ENCODE peak calls at places on chromosomes 7 and 10, in six cellular contexts. One of them, this sample, is unnamed.

GRCh38 chr7:155744931-155745683 is 67.2 kb downstream of the SHH start:
- DNase-seq in prostate gland: no peak
- DNase-seq in adrenal gland: peak; percentile 42
- DNase-seq in body of pancreas: no peak
- DNase-seq in NB4: no peak
- DNase-seq in A549: no peak
- DNase-seq in this sample: no peak

GRCh38 chr7:99997545-99998137 is 17.8 kb upstream of the ZKSCAN1 start:
- DNase-seq in body of pancreas: peak; percentile 64
- DNase-seq in A549: no peak
- DNase-seq in prostate gland: peak; percentile 35
- DNase-seq in adrenal gland: no peak
- DNase-seq in NB4: no peak
- DNase-seq in this sample: no peak

GRCh38 chr7:125445901-125446300 is 516.3 kb upstream of the POT1 start:
- DNase-seq in adrenal gland: no peak
- DNase-seq in NB4: no peak
- DNase-seq in prostate gland: no peak
- DNase-seq in A549: no peak
- DNase-seq in body of pancreas: no peak
- DNase-seq in this sample: no peak

GRCh38 chr10:37634351-37634880 is 223.0 kb downstream of the ZNF248 start:
- DNase-seq in prostate gland: no peak
- DNase-seq in NB4: no peak
- DNase-seq in A549: no peak
- DNase-seq in adrenal gland: no peak
- DNase-seq in body of pancreas: no peak
- DNase-seq in this sample: no peak

GRCh38 chr10:99593312-99593711 is 26.9 kb downstream of the SLC25A28 start:
- DNase-seq in prostate gland: no peak
- DNase-seq in adrenal gland: no peak
- DNase-seq in NB4: no peak
- DNase-seq in A549: no peak
- DNase-seq in body of pancreas: peak; percentile 18
- DNase-seq in this sample: no peak

GRCh38 chr10:63268139-63268797 is 135.1 kb downstream of the NRBF2 start:
- DNase-seq in adrenal gland: no peak
- DNase-seq in prostate gland: no peak
- DNase-seq in NB4: peak; percentile 45
- DNase-seq in A549: no peak
- DNase-seq in body of pancreas: no peak
- DNase-seq in this sample: no peak

GRCh38 chr10:929965-930364 is 1.5 kb downstream of the LARP4B start:
- DNase-seq in prostate gland: no peak
- DNase-seq in adrenal gland: no peak
- DNase-seq in NB4: peak; percentile 81
- DNase-seq in A549: no peak
- DNase-seq in body of pancreas: no peak
- DNase-seq in this sample: no peak

GRCh38 chr7:129489491-129489890 is 12.8 kb upstream of the SMKR1 start:
- DNase-seq in body of pancreas: no peak
- DNase-seq in NB4: no peak
- DNase-seq in prostate gland: no peak
- DNase-seq in adrenal gland: no peak
- DNase-seq in A549: no peak
- DNase-seq in this sample: no peak

GRCh38 chr10:122648599-122649428 is 50.8 kb downstream of the C10orf120 start:
- DNase-seq in adrenal gland: peak; percentile 25
- DNase-seq in body of pancreas: peak; percentile 80
- DNase-seq in A549: peak; percentile 30
- DNase-seq in NB4: peak; percentile 58
- DNase-seq in prostate gland: peak; percentile 54
- DNase-seq in this sample: no peak

GRCh38 chr10:103534621-103535498 is 41.4 kb downstream of the NEURL1 start:
- DNase-seq in body of pancreas: no peak
- DNase-seq in adrenal gland: no peak
- DNase-seq in A549: no peak
- DNase-seq in NB4: no peak
- DNase-seq in prostate gland: no peak
- DNase-seq in this sample: no peak

GRCh38 chr10:32244011-32244410 is 102.9 kb downstream of the EPC1 start:
- DNase-seq in A549: no peak
- DNase-seq in body of pancreas: no peak
- DNase-seq in prostate gland: no peak
- DNase-seq in NB4: no peak
- DNase-seq in adrenal gland: no peak
- DNase-seq in this sample: no peak

GRCh38 chr7:92634924-92635519 is 44.8 kb upstream of the FAM133B start:
- DNase-seq in adrenal gland: no peak
- DNase-seq in body of pancreas: no peak
- DNase-seq in prostate gland: no peak
- DNase-seq in NB4: peak; percentile 72
- DNase-seq in A549: no peak
- DNase-seq in this sample: no peak

GRCh38 chr10:102555781-102556328 is 52.1 kb downstream of the SUFU start:
- DNase-seq in A549: no peak
- DNase-seq in adrenal gland: peak; percentile 75
- DNase-seq in prostate gland: peak; percentile 57
- DNase-seq in body of pancreas: no peak
- DNase-seq in NB4: peak; percentile 53
- DNase-seq in this sample: peak; percentile 55

GRCh38 chr7:20798694-20799121 is 12.0 kb upstream of the SP8 start:
- DNase-seq in NB4: no peak
- DNase-seq in body of pancreas: no peak
- DNase-seq in A549: no peak
- DNase-seq in prostate gland: no peak
- DNase-seq in adrenal gland: no peak
- DNase-seq in this sample: no peak

GRCh38 chr10:28072573-28072972 is 73.7 kb upstream of the ODAD2 start:
- DNase-seq in prostate gland: no peak
- DNase-seq in adrenal gland: no peak
- DNase-seq in body of pancreas: no peak
- DNase-seq in A549: no peak
- DNase-seq in NB4: no peak
- DNase-seq in this sample: no peak

GRCh38 chr10:8544500-8544899 is 490.0 kb downstream of the GATA3 start:
- DNase-seq in body of pancreas: no peak
- DNase-seq in adrenal gland: no peak
- DNase-seq in A549: no peak
- DNase-seq in NB4: no peak
- DNase-seq in prostate gland: no peak
- DNase-seq in this sample: no peak

GRCh38 chr7:29398011-29398410 is 165.6 kb upstream of the PRR15 start:
- DNase-seq in adrenal gland: no peak
- DNase-seq in body of pancreas: no peak
- DNase-seq in A549: no peak
- DNase-seq in prostate gland: no peak
- DNase-seq in NB4: no peak
- DNase-seq in this sample: no peak

GRCh38 chr10:102004376-102004775 is 51.6 kb downstream of the ARMH3 start:
- DNase-seq in body of pancreas: no peak
- DNase-seq in A549: no peak
- DNase-seq in NB4: peak; percentile 39
- DNase-seq in prostate gland: no peak
- DNase-seq in adrenal gland: no peak
- DNase-seq in this sample: no peak

DNA sequence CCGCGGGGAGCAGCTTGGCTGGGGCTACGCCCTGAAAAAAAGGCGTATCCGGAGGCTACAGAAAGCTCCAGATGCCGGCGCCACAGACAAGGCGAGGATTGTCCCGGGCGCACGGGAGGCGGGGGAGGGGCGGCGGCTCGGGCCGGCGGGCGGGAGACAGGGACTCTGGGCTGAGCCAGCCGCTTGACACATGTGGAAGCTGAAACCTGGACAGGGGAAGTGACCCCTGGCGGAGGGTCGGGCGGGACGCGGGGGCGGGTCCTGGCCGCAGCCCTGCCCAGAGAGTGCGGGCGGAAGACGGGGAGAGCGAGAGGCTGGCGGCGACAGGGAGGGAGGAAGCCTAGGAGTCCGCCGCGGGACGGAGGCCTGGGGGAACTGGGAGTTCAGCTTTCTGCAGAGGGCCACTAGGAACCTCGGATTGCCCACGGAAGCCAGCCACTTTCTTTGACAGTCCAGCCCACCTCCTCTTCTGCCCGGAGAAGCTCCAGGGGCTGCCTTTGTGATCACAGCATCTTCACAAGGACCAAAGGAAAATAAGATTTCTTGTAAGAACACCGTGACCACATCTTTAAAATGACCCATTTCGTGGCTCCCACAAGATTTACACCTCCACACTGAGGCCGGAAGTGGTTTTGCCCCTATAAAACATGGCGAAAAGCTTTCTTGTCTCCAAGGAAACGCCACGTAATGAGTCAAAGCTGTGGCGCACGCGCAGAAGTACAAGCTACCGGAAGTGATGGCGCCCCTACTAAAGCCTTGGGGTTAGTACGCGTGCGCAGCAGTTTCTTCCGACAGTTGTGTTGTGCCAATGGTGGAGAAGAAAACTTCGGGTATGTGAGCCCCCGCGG is at the start of the genes PLOD3 and ZNHIT1:
- DNase-seq in body of pancreas: peak; percentile 99
- DNase-seq in A549: peak; percentile 100
- DNase-seq in NB4: peak; percentile 99
- DNase-seq in adrenal gland: peak; percentile 97
- DNase-seq in prostate gland: peak; percentile 97
- DNase-seq in this sample: no peak
- TF ChIP-seq POLR2A in body of pancreas: peak; percentile 70
- TF ChIP-seq POLR2A in A549: peak; percentile 73
- TF ChIP-seq POLR2A in NB4: peak; percentile 69
- TF ChIP-seq POLR2A in adrenal gland: peak; percentile 52
- TF ChIP-seq POLR2A in prostate gland: peak; percentile 20
- TF ChIP-seq POLR2A in this sample: peak; percentile 3

GRCh38 chr10:71614946-71615345 is 104.6 kb downstream of the C10orf105 start:
- DNase-seq in NB4: no peak
- DNase-seq in body of pancreas: no peak
- DNase-seq in A549: no peak
- DNase-seq in adrenal gland: no peak
- DNase-seq in prostate gland: peak; percentile 25
- DNase-seq in this sample: no peak

GRCh38 chr10:71618598-71618997 is 101.0 kb downstream of the C10orf105 start:
- DNase-seq in body of pancreas: no peak
- DNase-seq in A549: no peak
- DNase-seq in prostate gland: no peak
- DNase-seq in NB4: no peak
- DNase-seq in adrenal gland: no peak
- DNase-seq in this sample: no peak

GRCh38 chr10:71618176-71618575 is 101.4 kb downstream of the C10orf105 start:
- DNase-seq in A549: no peak
- DNase-seq in NB4: no peak
- DNase-seq in prostate gland: no peak
- DNase-seq in adrenal gland: no peak
- DNase-seq in body of pancreas: no peak
- DNase-seq in this sample: no peak

GRCh38 chr10:71615538-71616329 is 103.8 kb downstream of the C10orf105 start:
- DNase-seq in A549: no peak
- DNase-seq in prostate gland: no peak
- DNase-seq in body of pancreas: no peak
- DNase-seq in adrenal gland: no peak
- DNase-seq in NB4: no peak
- DNase-seq in this sample: no peak

GRCh38 chr10:71616817-71617654 is 102.5 kb downstream of the C10orf105 start:
- DNase-seq in A549: no peak
- DNase-seq in adrenal gland: no peak
- DNase-seq in body of pancreas: no peak
- DNase-seq in prostate gland: no peak
- DNase-seq in NB4: no peak
- DNase-seq in this sample: no peak
- TF ChIP-seq POLR2A in A549: no peak
- TF ChIP-seq POLR2A in adrenal gland: no peak
- TF ChIP-seq POLR2A in body of pancreas: no peak
- TF ChIP-seq POLR2A in prostate gland: no peak
- TF ChIP-seq POLR2A in NB4: no peak
- TF ChIP-seq POLR2A in this sample: no peak

GRCh38 chr7:44065431-44066110 is at the start of gene PGAM2:
- DNase-seq in adrenal gland: no peak
- DNase-seq in prostate gland: no peak
- DNase-seq in NB4: peak; percentile 60
- DNase-seq in A549: no peak
- DNase-seq in body of pancreas: peak; percentile 42
- DNase-seq in this sample: no peak
- TF ChIP-seq POLR2A in adrenal gland: no peak
- TF ChIP-seq POLR2A in prostate gland: no peak
- TF ChIP-seq POLR2A in NB4: no peak
- TF ChIP-seq POLR2A in A549: peak; percentile 7
- TF ChIP-seq POLR2A in body of pancreas: no peak
- TF ChIP-seq POLR2A in this sample: no peak

GRCh38 chr7:73557108-73557396 is 438 bp downstream of the BCL7B start:
- DNase-seq in NB4: peak; percentile 98
- DNase-seq in A549: peak; percentile 93
- DNase-seq in adrenal gland: peak; percentile 95
- DNase-seq in prostate gland: peak; percentile 91
- DNase-seq in body of pancreas: peak; percentile 96
- DNase-seq in this sample: peak; percentile 95

GRCh38 chr7:73557397-73558257 is at the start of gene BCL7B:
- DNase-seq in prostate gland: peak; percentile 49
- DNase-seq in adrenal gland: peak; percentile 61
- DNase-seq in A549: peak; percentile 97
- DNase-seq in NB4: peak; percentile 84
- DNase-seq in body of pancreas: peak; percentile 79
- DNase-seq in this sample: peak; percentile 89

GRCh38 chr7:73560035-73560835 is 2.7 kb upstream of the BCL7B start:
- DNase-seq in adrenal gland: peak; percentile 81
- DNase-seq in NB4: peak; percentile 79
- DNase-seq in prostate gland: no peak
- DNase-seq in body of pancreas: no peak
- DNase-seq in A549: peak; percentile 62
- DNase-seq in this sample: no peak

GRCh38 chr7:73555411-73555982 is 2.0 kb downstream of the BCL7B start:
- DNase-seq in prostate gland: no peak
- DNase-seq in adrenal gland: no peak
- DNase-seq in NB4: no peak
- DNase-seq in A549: no peak
- DNase-seq in body of pancreas: no peak
- DNase-seq in this sample: no peak

DNA sequence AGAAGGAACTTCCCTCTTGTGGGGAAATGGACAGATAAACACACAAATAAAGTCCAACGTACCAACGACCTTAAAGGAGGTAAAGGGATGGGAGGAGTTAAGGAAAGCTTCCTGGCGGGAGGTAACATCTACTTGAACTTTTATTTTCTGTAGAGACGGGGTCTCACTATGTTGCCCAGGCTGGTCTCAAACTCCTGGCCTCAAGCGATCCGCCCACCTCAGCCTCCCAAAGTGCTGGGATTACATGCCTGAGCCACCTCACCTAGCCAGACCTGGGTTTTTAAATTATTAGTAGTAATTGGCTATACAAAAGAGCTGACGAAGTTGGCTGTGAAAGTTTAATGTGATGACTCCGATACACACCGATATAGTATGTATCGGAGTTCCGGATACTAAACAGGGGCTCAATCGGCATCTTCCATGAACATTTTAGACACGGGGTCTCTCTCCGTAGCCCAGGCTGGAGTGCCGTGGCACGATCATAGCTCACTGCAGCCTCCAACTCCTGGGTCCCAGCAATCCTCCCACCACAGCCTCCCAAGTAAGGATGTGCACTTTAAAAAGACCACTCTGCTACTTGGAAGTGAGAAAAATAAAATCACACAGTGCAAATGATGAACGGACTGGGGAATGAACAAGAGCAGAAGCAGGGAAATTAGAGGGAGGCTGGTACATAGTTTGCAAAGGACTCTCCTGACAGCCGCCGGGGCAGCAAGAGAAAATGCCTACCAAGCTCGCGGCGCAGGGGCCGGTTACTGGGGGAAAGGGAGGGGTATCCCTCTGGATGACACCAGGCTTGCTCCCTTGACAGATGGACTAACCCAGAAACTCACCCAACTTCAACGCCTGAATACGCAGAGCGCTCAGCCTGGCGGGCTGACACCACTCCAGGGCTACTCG is 1.0 kb downstream of the BCL7B start:
- DNase-seq in prostate gland: no peak
- DNase-seq in A549: no peak
- DNase-seq in adrenal gland: no peak
- DNase-seq in body of pancreas: no peak
- DNase-seq in NB4: no peak
- DNase-seq in this sample: no peak
- TF ChIP-seq POLR2A in prostate gland: peak; percentile 48
- TF ChIP-seq POLR2A in A549: no peak
- TF ChIP-seq POLR2A in adrenal gland: peak; percentile 79
- TF ChIP-seq POLR2A in body of pancreas: peak; percentile 59
- TF ChIP-seq POLR2A in NB4: no peak
- TF ChIP-seq POLR2A in this sample: no peak

This sample was measured in vagina.